ENCODE peak calls at places on chromosome 13, in six cellular contexts. G is omental fat pad, Q is NCI-H2029 treated with DMSO at 0.1 percent for 48 hours, U is glutamatergic neuron, J is mucosa of descending colon, D is thoracic aorta. Y is an unnamed sample.

GRCh38 chr13:113976711-113977684 is 3.1 kb upstream of the C13orf46 start:
- DNase-seq in D (peak), U (peak), J (peak), G (no peak), Q (no peak), Y (peak)

GRCh38 chr13:73717632-73718031 is 416.6 kb downstream of the KLF12 start:
- DNase-seq in Q (no peak), G (no peak), D (no peak), U (no peak), J (no peak), Y (no peak)

GRCh38 chr13:114203536-114203935 is 24.5 kb downstream of the CFAP97D2 start:
- DNase-seq in U (no peak), D (no peak), Q (no peak), J (no peak), G (no peak), Y (no peak)

GRCh38 chr13:80524447-80525215 is 183.7 kb upstream of the SPRY2 start:
- DNase-seq in G (no peak), D (no peak), J (no peak), Q (no peak), U (no peak), Y (no peak)

GRCh38 chr13:97946951-97947588 is 6.4 kb upstream of the IPO5 start:
- DNase-seq in J (no peak), U (no peak), D (no peak), Q (no peak), G (no peak), Y (peak)

GRCh38 chr13:48402325-48402962 is 10.5 kb downstream of the LPAR6 start:
- DNase-seq in D (no peak), G (no peak), Q (no peak), J (no peak), U (no peak), Y (no peak)

GRCh38 chr13:73938375-73939070 is 195.7 kb downstream of the KLF12 start:
- DNase-seq in D (no peak), G (no peak), J (no peak), U (no peak), Q (no peak), Y (peak)

GRCh38 chr13:110495376-110495775 is 66.1 kb downstream of the RAB20 start:
- DNase-seq in D (no peak), G (no peak), U (no peak), J (no peak), Q (no peak), Y (no peak)

GRCh38 chr13:28513745-28514144 is 18.8 kb upstream of the FLT1 start:
- DNase-seq in G (no peak), J (no peak), D (no peak), Q (no peak), U (no peak), Y (no peak)

GRCh38 chr13:80339841-80340642 is 884 bp downstream of the SPRY2 start:
- DNase-seq in Q (no peak), J (peak), G (no peak), D (no peak), U (peak), Y (peak)

GRCh38 chr13:98740131-98740530 is 12.3 kb downstream of the SLC15A1 start:
- DNase-seq in J (no peak), Q (no peak), U (no peak), D (no peak), G (no peak), Y (no peak)

GRCh38 chr13:113881614-113882265 is 17.9 kb upstream of the GAS6 start:
- DNase-seq in U (no peak), D (no peak), G (no peak), J (no peak), Q (no peak), Y (peak)

GRCh38 chr13:51914137-51914493 is 52.3 kb downstream of the CCDC70 start:
- DNase-seq in J (no peak), Q (no peak), U (no peak), D (no peak), G (no peak), Y (no peak)

GRCh38 chr13:20964904-20965303 is 62.4 kb upstream of the XPO4 start:
- DNase-seq in U (no peak), G (no peak), D (no peak), J (no peak), Q (no peak), Y (no peak)

GRCh38 chr13:26021956-26022355 is 29.9 kb downstream of the SHISA2 start:
- DNase-seq in Q (no peak), D (no peak), J (no peak), G (no peak), U (no peak), Y (no peak)

GRCh38 chr13:112692586-112692985 is 2.7 kb downstream of the ATP11A start:
- DNase-seq in Q (no peak), U (no peak), J (no peak), G (no peak), D (no peak), Y (no peak)

GRCh38 chr13:74070065-74070464 is 64.1 kb downstream of the KLF12 start:
- DNase-seq in G (no peak), U (no peak), J (no peak), Q (no peak), D (no peak), Y (no peak)